ENCODE peak calls at places on chromosome 22, in four cellular contexts. S is CD4-positive, alpha-beta memory T cell; R is mesenteric fat pad; E is NCI-H2081. X is an unnamed sample.

GRCh38 chr22:49353185-49353584 is 474.5 kb downstream of the BRD1 start:
- DNase-seq in E (no peak), R (no peak), S (no peak), X (peak; percentile 66)

GRCh38 chr22:38417252-38418060 is 37.5 kb downstream of the KCNJ4 start:
- DNase-seq in R (peak; percentile 77), S (no peak), E (no peak), X (peak; percentile 78)

GRCh38 chr22:22010358-22010757 is 27.8 kb upstream of the TOP3B start:
- DNase-seq in S (no peak), R (no peak), E (no peak), X (no peak)

GRCh38 chr22:24068717-24069116 is 57.6 kb downstream of the CABIN1 start:
- DNase-seq in R (peak; percentile 28), E (no peak), S (no peak), X (no peak)

GRCh38 chr22:27201741-27202140 is 544.4 kb downstream of the MIAT start:
- DNase-seq in R (no peak), S (no peak), E (no peak), X (no peak)

GRCh38 chr22:43481528-43482309 is 69.9 kb downstream of the MPPED1 start:
- DNase-seq in R (peak; percentile 84), E (no peak), S (peak; percentile 0), X (no peak)

GRCh38 chr22:26367402-26368245 is 61.4 kb upstream of the ASPHD2 start:
- DNase-seq in E (peak; percentile 0), S (peak; percentile 51), R (no peak), X (no peak)

GRCh38 chr22:17942721-17943120 is 81.6 kb downstream of the MICAL3 start:
- DNase-seq in S (no peak), R (no peak), E (no peak), X (no peak)

GRCh38 chr22:43226368-43226979 is 39.5 kb upstream of the TTLL12 start:
- DNase-seq in R (no peak), E (peak; percentile 11), S (no peak), X (no peak)

GRCh38 chr22:46074771-46075551 is 75.4 kb upstream of the PPARA start:
- DNase-seq in R (peak; percentile 86), S (no peak), E (no peak), X (no peak)

GRCh38 chr22:50014053-50014501 is 1.5 kb upstream of the IL17REL start:
- DNase-seq in S (no peak), R (peak; percentile 78), E (no peak), X (no peak)

GRCh38 chr22:44731357-44731970 is 20.9 kb upstream of the ARHGAP8 start:
- DNase-seq in R (no peak), S (no peak), E (no peak), X (no peak)

GRCh38 chr22:17085277-17086091 is 684 bp downstream of the IL17RA start:
- DNase-seq in E (no peak), R (peak; percentile 90), S (peak; percentile 20), X (no peak)

GRCh38 chr22:30371981-30372380 is 15.2 kb downstream of the CCDC157 start:
- DNase-seq in S (no peak), R (no peak), E (no peak), X (no peak)

GRCh38 chr22:41619979-41620645 is 731 bp downstream of the DESI1 start:
- DNase-seq in R (no peak), S (peak; percentile 46), E (peak; percentile 49), X (no peak)

GRCh38 chr22:39469681-39470461 is 13.1 kb downstream of the MGAT3 start:
- DNase-seq in R (no peak), E (no peak), S (no peak), X (no peak)

GRCh38 chr22:18067548-18068341 is 10.0 kb upstream of the PEX26 start:
- DNase-seq in R (no peak), E (no peak), S (no peak), X (no peak)

GRCh38 chr22:43276311-43276710 is 66.9 kb downstream of the SCUBE1 start:
- DNase-seq in R (no peak), E (no peak), S (no peak), X (no peak)

GRCh38 chr22:48918585-48919186 is 909.0 kb downstream of the BRD1 start:
- DNase-seq in E (no peak), R (no peak), S (no peak), X (peak; percentile 46)

GRCh38 chr22:20982563-20982882 is 426 bp downstream of the LZTR1 start:
- DNase-seq in S (no peak), R (no peak), E (no peak), X (no peak)

GRCh38 chr22:45397806-45398205 is 15.6 kb downstream of the SMC1B start:
- DNase-seq in S (no peak), R (no peak), E (no peak), X (no peak)

GRCh38 chr22:38202437-38203089 is 769 bp downstream of the MAFF start:
- DNase-seq in R (peak; percentile 96), E (peak; percentile 40), S (peak; percentile 67), X (peak; percentile 95)

GRCh38 chr22:37075822-37076433 is 24.4 kb downstream of the KCTD17 start:
- DNase-seq in E (no peak), S (no peak), R (no peak), X (no peak)

GRCh38 chr22:22584722-22585121 is 25.7 kb upstream of the PRAME start:
- DNase-seq in R (no peak), E (no peak), S (no peak), X (no peak)

GRCh38 chr22:48192920-48193319 is 1430.5 kb downstream of the TBC1D22A start:
- DNase-seq in E (no peak), S (no peak), R (no peak), X (no peak)

GRCh38 chr22:41197808-41198585 is 7.1 kb upstream of the L3MBTL2 start:
- DNase-seq in S (peak; percentile 42), E (peak; percentile 62), R (no peak), X (no peak)